ENCODE peak calls at places on chromosomes 11 and 22, in four cellular contexts. U is astrocyte, X is right lobe of liver, B is colonic mucosa. W is an unnamed sample. For H3K36me3 and H3K4me1, the result is how much of the 10 kb centered on the place peaks cover.

GRCh38 chr11:101442171-101442570 is 141.6 kb downstream of the TRPC6 start:
- DNase-seq in U (peak), X (no peak), B (no peak), W (no peak)

GRCh38 chr22:36911887-36912661 is 1.4 kb upstream of the CSF2RB start:
- DNase-seq in U (peak), X (no peak), B (no peak), W (no peak)

GRCh38 chr22:42343551-42344081 is 73.2 kb upstream of the TCF20 start:
- DNase-seq in U (no peak), X (no peak), B (no peak), W (no peak)

GRCh38 chr11:122317337-122317736 is 201.3 kb upstream of the BLID start:
- DNase-seq in U (peak), X (no peak), B (no peak), W (no peak)

GRCh38 chr11:79090191-79090590 is 350.6 kb downstream of the TENM4 start:
- DNase-seq in U (no peak), X (no peak), B (no peak), W (no peak)

GRCh38 chr22:29722587-29722986 is 2.8 kb downstream of the CABP7 start:
- DNase-seq in U (no peak), X (no peak), B (no peak), W (no peak)

GRCh38 chr11:73243093-73243485 is 25.0 kb downstream of the P2RY2 start:
- DNase-seq in U (no peak), X (no peak), B (no peak), W (no peak)

GRCh38 chr11:68968306-68969255 is 12.2 kb downstream of the MRGPRD start:
- DNase-seq in U (no peak), X (no peak), B (no peak), W (no peak)

GRCh38 chr11:62911137-62912130 is 9.7 kb downstream of the CHRM1 start:
- DNase-seq in U (no peak), X (no peak), B (no peak), W (no peak)

GRCh38 chr11:64563966-64564365 is 27.1 kb upstream of the SLC22A12 start:
- DNase-seq in U (no peak), X (no peak), B (no peak), W (no peak)

GRCh38 chr11:47395225-47396048 is 13.0 kb upstream of the SLC39A13 start:
- DNase-seq in U (no peak), X (no peak), B (no peak), W (no peak)

GRCh38 chr11:109033627-109034340 is 368.9 kb downstream of the DDX10 start:
- DNase-seq in U (peak), X (no peak), B (no peak), W (no peak)

GRCh38 chr22:25077964-25078363 is 121.7 kb upstream of the CRYBB3 start:
- DNase-seq in U (no peak), X (no peak), B (no peak), W (no peak)

GRCh38 chr11:12680246-12680939 is 6.2 kb downstream of the TEAD1 start:
- DNase-seq in U (peak), X (no peak), B (peak), W (peak)

GRCh38 chr22:25970348-25970995 is 198.8 kb upstream of the SEZ6L start:
- DNase-seq in U (no peak), X (no peak), B (no peak), W (peak)

GRCh38 chr11:103294516-103294915 is 185.3 kb downstream of the DYNC2H1 start:
- DNase-seq in U (no peak), X (no peak), B (no peak), W (no peak)

GRCh38 chr11:45856044-45856468 is 8.8 kb downstream of the CRY2 start:
- DNase-seq in U (peak), X (no peak), B (no peak), W (no peak)

GRCh38 chr11:103070142-103070541 is 21.8 kb downstream of the DCUN1D5 start:
- DNase-seq in U (no peak), X (no peak), B (no peak), W (no peak)

GRCh38 chr22:39856588-39856987 is 37.0 kb downstream of the ENTHD1 start:
- DNase-seq in U (no peak), X (no peak), B (no peak), W (no peak)

GRCh38 chr11:128487978-128488377 is 99.4 kb downstream of the ETS1 start:
- DNase-seq in U (no peak), X (no peak), B (no peak), W (no peak)

GRCh38 chr11:62548545-62549335 is 2.1 kb upstream of the AHNAK start:
- DNase-seq in U (peak), X (peak), B (peak), W (no peak)

GRCh38 chr11:76578655-76579046 is 91.9 kb downstream of the LRRC32 start:
- DNase-seq in U (no peak), X (peak), B (no peak), W (peak)

GRCh38 chr22:38751422-38752346 is 4.1 kb downstream of the SUN2 start:
- DNase-seq in U (no peak), X (no peak), B (peak), W (peak)

GRCh38 chr11:66745356-66746235 is 16.6 kb upstream of the SPTBN2 start:
- DNase-seq in U (no peak), X (peak), B (peak), W (no peak)

GRCh38 chr11:122180435-122180834 is 64.4 kb upstream of the BLID start:
- DNase-seq in U (peak), X (no peak), B (no peak), W (no peak)

GRCh38 chr11:10294289-10294953 is 402 bp upstream of the SBF2 start:
- DNase-seq in U (no peak), X (peak), B (peak), W (peak)

GRCh38 chr22:37428649-37429586 is 1.6 kb upstream of the ELFN2 start:
- DNase-seq in U (peak), X (peak), B (peak), W (peak)

GRCh38 chr22:29383740-29384139 is 4.6 kb downstream of the AP1B1 start:
- DNase-seq in U (no peak), X (no peak), B (no peak), W (no peak)

GRCh38 chr11:27926981-27927481 is 180.9 kb downstream of the KIF18A start:
- DNase-seq in U (peak), X (no peak), B (no peak), W (no peak)

GRCh38 chr22:43828711-43829447 is 16.8 kb upstream of the EFCAB6 start:
- DNase-seq in U (peak), X (no peak), B (peak), W (peak)

GRCh38 chr11:1829039-1829820 is 5.6 kb upstream of the SYT8 start:
- DNase-seq in U (peak), X (peak), B (no peak), W (peak)

GRCh38 chr11:26993965-26994446 is at the start of gene FIBIN:
- DNase-seq in U (peak), X (no peak), B (no peak), W (peak)

DNA sequence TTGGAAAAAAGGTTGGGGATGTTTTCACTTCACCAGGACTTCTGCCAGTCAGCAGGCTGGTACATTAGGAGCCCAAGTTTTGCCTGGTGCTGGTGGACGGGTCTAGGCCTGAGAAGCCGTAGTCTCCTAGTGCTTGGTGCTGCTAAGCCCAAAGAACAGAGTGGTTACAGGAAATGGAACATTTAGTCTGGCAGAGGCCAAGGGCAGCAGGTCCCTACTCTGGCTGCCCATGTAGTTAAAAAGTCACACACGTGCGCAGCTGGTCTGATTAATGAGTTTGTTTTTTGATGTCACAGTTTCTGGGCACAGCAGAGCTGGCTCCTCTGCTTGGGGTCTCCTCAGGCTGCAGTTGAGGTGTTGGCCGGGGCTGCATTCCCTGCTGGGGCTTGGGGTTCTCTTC is 20.6 kb downstream of the BCR start:
- DNase-seq in U (no peak), X (no peak), B (no peak), W (no peak)
- H3K27ac ChIP-seq in U (no peak), X (no peak), B (no peak), W (no peak)

GRCh38 chr22:20561882-20562281 is 54.5 kb downstream of the MED15 start:
- DNase-seq in U (no peak), X (no peak), B (no peak), W (no peak)
- H3K36me3 ChIP-seq in U (under half), X (under half), B (under half), W (under half)

GRCh38 chr22:41308544-41308947 is 7.2 kb downstream of the ZC3H7B start:
- DNase-seq in U (no peak), X (peak), B (no peak), W (no peak)

GRCh38 chr22:41311487-41311886 is 10.2 kb downstream of the ZC3H7B start:
- DNase-seq in U (no peak), X (no peak), B (no peak), W (no peak)

GRCh38 chr22:41314821-41315220 is 13.5 kb downstream of the ZC3H7B start:
- DNase-seq in U (no peak), X (no peak), B (no peak), W (no peak)

GRCh38 chr22:41308054-41308453 is 6.7 kb downstream of the ZC3H7B start:
- DNase-seq in U (no peak), X (no peak), B (no peak), W (no peak)

GRCh38 chr22:41310336-41310735 is 9.0 kb downstream of the ZC3H7B start:
- DNase-seq in U (no peak), X (no peak), B (no peak), W (no peak)
- H3K4me1 ChIP-seq in U (under half), X (under half), B (under half), W (under half)

GRCh38 chr11:4085575-4085974 is 9.0 kb upstream of the RRM1 start:
- DNase-seq in U (no peak), X (no peak), B (no peak), W (no peak)
- H3K27ac ChIP-seq in U (no peak), X (no peak), B (no peak), W (no peak)